ENCODE peak calls at places on chromosomes 13 and 19, in four cellular contexts. F is body of pancreas; Q is effector memory CD4-positive, alpha-beta T cell; A is upper lobe of right lung. Y is an unnamed sample.

GRCh38 chr19:48629599-48630288 is 7.4 kb downstream of the DBP start:
- DNase-seq in F (no peak), Q (no peak), A (peak; percentile 75), Y (peak; percentile 50)

GRCh38 chr13:65856464-65856863 is 1373.7 kb downstream of the PCDH9 start:
- DNase-seq in F (no peak), Q (no peak), A (no peak), Y (no peak)

GRCh38 chr19:1027953-1028902 is 1.8 kb downstream of the CNN2 start:
- DNase-seq in F (peak; percentile 85), Q (peak; percentile 38), A (peak; percentile 90), Y (peak; percentile 88)

GRCh38 chr19:1269478-1270167 is 491 bp downstream of the CIRBP start:
- DNase-seq in F (peak; percentile 92), Q (peak; percentile 81), A (peak; percentile 94), Y (peak; percentile 91)

GRCh38 chr19:32674959-32675719 is at the start of gene ANKRD27:
- DNase-seq in F (peak; percentile 99), Q (peak; percentile 96), A (peak; percentile 99), Y (peak; percentile 98)

GRCh38 chr19:14517446-14517839 is 754 bp downstream of the DNAJB1 start:
- DNase-seq in F (no peak), Q (no peak), A (no peak), Y (no peak)

GRCh38 chr13:24541127-24541475 is 28.5 kb upstream of the PARP4 start:
- DNase-seq in F (no peak), Q (no peak), A (no peak), Y (no peak)

GRCh38 chr13:50693755-50694154 is 149.7 kb downstream of the DLEU7 start:
- DNase-seq in F (peak; percentile 43), Q (no peak), A (no peak), Y (no peak)

GRCh38 chr13:31322025-31322424 is 122.2 kb downstream of the B3GLCT start:
- DNase-seq in F (peak; percentile 16), Q (no peak), A (no peak), Y (no peak)

GRCh38 chr13:63625869-63626268 is 2210.2 kb upstream of the PCDH20 start:
- DNase-seq in F (no peak), Q (no peak), A (no peak), Y (no peak)

DNA sequence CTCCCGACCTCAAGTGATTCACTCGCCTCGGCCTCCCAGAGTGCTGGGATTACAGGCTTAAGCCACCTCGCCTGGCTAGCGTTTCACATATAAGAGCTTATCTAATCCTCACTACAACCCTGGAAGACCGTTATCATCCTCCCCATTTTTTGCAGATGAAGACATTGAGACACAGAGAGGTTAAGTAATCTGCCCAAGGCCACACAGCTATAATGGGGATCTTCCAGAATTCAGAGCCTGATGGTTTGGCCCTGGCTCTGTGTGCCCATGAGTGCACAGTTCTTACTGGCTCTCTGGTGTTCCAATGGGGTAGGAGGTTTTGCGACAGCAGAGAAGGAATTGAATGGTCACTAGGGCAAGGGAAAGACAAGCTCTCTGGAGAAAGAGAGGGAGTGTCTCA is 16.8 kb upstream of the KCTD15 start:
- DNase-seq in F (no peak), Q (no peak), A (no peak), Y (no peak)
- H3K27me3 ChIP-seq in F (peaks cover 5% of the 10 kb centered on the region), Q (no peaks in the 10 kb centered on the region), A (peaks cover 18% of the 10 kb centered on the region), Y (no peaks in the 10 kb centered on the region)

DNA sequence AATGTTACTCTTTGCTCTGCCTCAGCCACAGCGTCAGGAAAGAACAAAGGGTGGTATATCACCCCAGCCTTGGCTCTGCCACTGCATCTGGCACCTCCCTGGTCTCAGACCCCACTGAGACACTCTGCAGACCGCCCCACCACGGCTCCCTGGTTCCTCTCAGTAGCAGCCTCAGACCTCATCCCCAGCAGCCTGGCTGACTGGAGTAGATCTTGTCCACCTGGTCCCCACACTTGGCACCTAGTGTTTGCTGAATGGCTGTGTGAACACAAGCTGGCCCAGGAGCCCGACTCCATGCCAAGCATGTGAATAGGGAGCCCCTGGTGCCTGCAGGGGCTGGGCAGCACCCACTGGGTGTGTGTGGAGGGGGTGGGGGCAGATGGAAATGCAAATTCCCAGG is 2.1 kb upstream of the TM6SF2 start:
- DNase-seq in F (no peak), Q (no peak), A (no peak), Y (no peak)
- H3K27ac ChIP-seq in F (no peak overlapping the region), Q (no peak overlapping the region), A (no peak overlapping the region), Y (no peak overlapping the region)

GRCh38 chr13:47408546-47409319 is 511.9 kb upstream of the HTR2A start:
- DNase-seq in F (no peak), Q (no peak), A (no peak), Y (peak; percentile 42)

GRCh38 chr13:47415048-47415447 is 518.2 kb upstream of the HTR2A start:
- DNase-seq in F (no peak), Q (no peak), A (no peak), Y (no peak)

GRCh38 chr13:47413112-47413511 is 516.3 kb upstream of the HTR2A start:
- DNase-seq in F (no peak), Q (no peak), A (no peak), Y (no peak)

DNA sequence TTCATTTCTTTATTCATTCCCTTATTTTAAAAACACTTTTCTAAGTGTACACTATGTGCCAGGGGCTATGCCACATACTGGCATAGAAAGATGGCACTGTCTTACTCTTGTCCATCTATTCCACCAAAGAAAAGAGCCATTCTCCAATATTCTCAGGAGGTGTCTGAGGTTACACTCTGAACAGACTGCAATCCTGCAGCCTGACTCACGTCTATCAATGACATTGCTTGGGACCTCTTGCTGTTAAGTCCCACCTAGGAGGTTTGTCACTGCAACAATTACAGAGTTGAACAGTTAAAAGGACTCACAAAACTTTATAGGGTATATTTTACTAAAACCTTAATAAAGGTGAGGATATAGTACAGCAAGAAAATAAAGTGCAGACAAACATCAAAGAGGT is 512.9 kb upstream of the HTR2A start:
- DNase-seq in F (no peak), Q (no peak), A (no peak), Y (no peak)
- H3K27me3 ChIP-seq in F (no peaks in the 10 kb centered on the region), Q (no peaks in the 10 kb centered on the region), A (no peaks in the 10 kb centered on the region), Y (no peaks in the 10 kb centered on the region)

GRCh38 chr13:114090476-114090875 is 41.9 kb downstream of the RASA3 start:
- DNase-seq in F (no peak), Q (no peak), A (peak; percentile 51), Y (no peak)
- H3K27ac ChIP-seq in F (no peak overlapping the region), Q (no peak overlapping the region), A (no peak overlapping the region), Y (no peak overlapping the region)

DNA sequence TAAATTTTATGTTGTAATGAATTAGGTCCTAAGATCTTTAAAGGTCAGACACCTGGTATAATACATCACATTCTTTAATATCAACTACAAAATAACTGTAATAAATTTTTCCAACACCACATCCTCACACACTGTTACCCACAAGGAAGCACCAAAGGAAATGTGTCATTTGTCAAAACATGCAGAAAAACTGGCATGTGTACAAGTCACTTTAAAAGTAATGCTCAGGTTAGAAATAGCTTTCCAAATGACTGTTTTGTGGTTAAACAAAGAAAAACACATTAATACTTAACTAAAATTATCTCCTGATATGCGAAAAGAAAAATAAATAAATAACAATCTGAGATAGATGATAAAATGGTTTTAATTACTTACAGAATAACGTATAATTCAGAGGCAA is 74.7 kb downstream of the MZT1 start:
- DNase-seq in F (no peak), Q (no peak), A (no peak), Y (no peak)
- H3K27me3 ChIP-seq in F (no peaks in the 10 kb centered on the region), Q (no peaks in the 10 kb centered on the region), A (peaks cover 6% of the 10 kb centered on the region), Y (no peaks in the 10 kb centered on the region)

DNA sequence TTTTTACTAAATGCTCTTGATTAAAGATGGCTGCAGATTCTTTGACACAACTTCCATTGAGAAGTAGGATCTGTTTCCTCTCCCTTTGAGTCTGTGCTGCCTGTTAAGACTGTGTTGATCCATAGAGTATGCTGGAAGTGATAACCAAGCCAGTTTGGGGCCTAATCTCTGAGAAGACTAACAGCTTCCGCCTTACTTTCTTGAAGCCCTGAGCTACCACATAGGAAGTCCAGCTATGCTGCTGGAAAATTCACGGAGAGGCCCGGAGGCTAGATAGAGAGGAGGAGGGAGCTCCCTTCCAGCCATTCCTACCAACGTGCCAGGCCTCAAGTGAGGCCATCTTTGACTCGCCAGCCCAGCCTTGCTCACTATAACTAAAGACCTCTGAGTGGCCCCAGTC is 12.5 kb downstream of the RAP2A start:
- DNase-seq in F (no peak), Q (no peak), A (no peak), Y (no peak)
- H3K27ac ChIP-seq in F (no peak overlapping the region), Q (no peak overlapping the region), A (no peak overlapping the region), Y (no peak overlapping the region)

GRCh38 chr19:10417598-10418280 is 2.6 kb upstream of the PDE4A start:
- DNase-seq in F (no peak), Q (no peak), A (no peak), Y (no peak)
- H3K27me3 ChIP-seq in F (peaks cover 24% of the 10 kb centered on the region), Q (peaks cover 50% of the 10 kb centered on the region), A (peaks cover 53% of the 10 kb centered on the region), Y (no peaks in the 10 kb centered on the region)